ENCODE peak calls at places on chromosomes 2 and 18, in four cellular contexts. Q is GM12878, P is A549, N is sigmoid colon. O is an unnamed sample.

GRCh38 chr2:190881480-190882326 is 1.1 kb downstream of the GLS start:
- DNase-seq in Q (peak), P (peak), N (peak), O (peak)

GRCh38 chr2:239520811-239521517 is 120.1 kb upstream of the HDAC4 start:
- DNase-seq in Q (no peak), P (no peak), N (no peak), O (no peak)

GRCh38 chr18:49846718-49847470 is 33.6 kb upstream of the ACAA2 start:
- DNase-seq in Q (no peak), P (no peak), N (no peak), O (no peak)

GRCh38 chr2:48277153-48277552 is 252.8 kb upstream of the STON1 start:
- DNase-seq in Q (no peak), P (no peak), N (no peak), O (no peak)

GRCh38 chr2:217420868-217421267 is 561.0 kb upstream of the TNP1 start:
- DNase-seq in Q (no peak), P (no peak), N (no peak), O (no peak)

GRCh38 chr2:234147335-234147861 is 96.9 kb downstream of the SPP2 start:
- DNase-seq in Q (no peak), P (no peak), N (no peak), O (no peak)

GRCh38 chr2:122960727-122961641 is 1064.1 kb upstream of the CNTNAP5 start:
- DNase-seq in Q (no peak), P (peak), N (no peak), O (no peak)

GRCh38 chr18:45820144-45820745 is 5.2 kb upstream of the SIGLEC15 start:
- DNase-seq in Q (no peak), P (no peak), N (no peak), O (no peak)

GRCh38 chr2:145186303-145186702 is 666.4 kb upstream of the ZEB2 start:
- DNase-seq in Q (no peak), P (peak), N (peak), O (peak)

GRCh38 chr2:173218331-173219056 is 136.2 kb upstream of the CDCA7 start:
- DNase-seq in Q (no peak), P (no peak), N (no peak), O (no peak)

GRCh38 chr2:1840046-1840445 is 95.7 kb upstream of the PXDN start:
- DNase-seq in Q (no peak), P (no peak), N (no peak), O (no peak)

GRCh38 chr2:226583715-226584114 is 215.9 kb downstream of the IRS1 start:
- DNase-seq in Q (no peak), P (peak), N (no peak), O (no peak)

GRCh38 chr2:20307311-20307710 is 43.3 kb downstream of the PUM2 start:
- DNase-seq in Q (no peak), P (no peak), N (no peak), O (no peak)

GRCh38 chr2:240277807-240278522 is 137.5 kb upstream of the OTOS start:
- DNase-seq in Q (no peak), P (no peak), N (no peak), O (no peak)

GRCh38 chr18:40962784-40963183 is 992.2 kb upstream of the PIK3C3 start:
- DNase-seq in Q (no peak), P (no peak), N (no peak), O (no peak)

GRCh38 chr2:84766791-84767190 is 114.1 kb downstream of the TRABD2A start:
- DNase-seq in Q (no peak), P (no peak), N (no peak), O (no peak)

GRCh38 chr2:113174369-113174735 is 581 bp downstream of the PSD4 start:
- DNase-seq in Q (no peak), P (no peak), N (no peak), O (no peak)

DNA sequence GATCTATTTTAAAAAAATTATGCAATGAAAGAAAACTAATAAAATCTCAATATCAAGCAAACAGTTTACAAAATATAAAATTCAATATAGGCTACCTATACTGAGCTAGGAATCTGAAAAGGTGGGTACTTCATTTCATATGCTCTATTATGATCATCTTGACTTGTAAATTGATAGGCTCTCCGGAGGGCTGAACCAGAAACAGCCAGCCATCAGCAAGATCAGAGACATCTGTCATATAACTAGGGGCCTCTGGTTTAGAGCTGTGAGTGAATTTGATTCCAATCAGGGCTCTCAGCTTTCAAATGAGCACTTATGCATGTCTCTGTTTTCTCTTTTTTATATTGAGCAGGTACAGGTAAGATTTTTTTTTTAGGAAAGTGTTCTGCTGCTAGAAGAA is 114.2 kb downstream of the SPHKAP start:
- DNase-seq in Q (no peak), P (no peak), N (no peak), O (no peak)
- TF ChIP-seq EP300 in Q (no peak), P (no peak), N (no peak), O (no peak)

DNA sequence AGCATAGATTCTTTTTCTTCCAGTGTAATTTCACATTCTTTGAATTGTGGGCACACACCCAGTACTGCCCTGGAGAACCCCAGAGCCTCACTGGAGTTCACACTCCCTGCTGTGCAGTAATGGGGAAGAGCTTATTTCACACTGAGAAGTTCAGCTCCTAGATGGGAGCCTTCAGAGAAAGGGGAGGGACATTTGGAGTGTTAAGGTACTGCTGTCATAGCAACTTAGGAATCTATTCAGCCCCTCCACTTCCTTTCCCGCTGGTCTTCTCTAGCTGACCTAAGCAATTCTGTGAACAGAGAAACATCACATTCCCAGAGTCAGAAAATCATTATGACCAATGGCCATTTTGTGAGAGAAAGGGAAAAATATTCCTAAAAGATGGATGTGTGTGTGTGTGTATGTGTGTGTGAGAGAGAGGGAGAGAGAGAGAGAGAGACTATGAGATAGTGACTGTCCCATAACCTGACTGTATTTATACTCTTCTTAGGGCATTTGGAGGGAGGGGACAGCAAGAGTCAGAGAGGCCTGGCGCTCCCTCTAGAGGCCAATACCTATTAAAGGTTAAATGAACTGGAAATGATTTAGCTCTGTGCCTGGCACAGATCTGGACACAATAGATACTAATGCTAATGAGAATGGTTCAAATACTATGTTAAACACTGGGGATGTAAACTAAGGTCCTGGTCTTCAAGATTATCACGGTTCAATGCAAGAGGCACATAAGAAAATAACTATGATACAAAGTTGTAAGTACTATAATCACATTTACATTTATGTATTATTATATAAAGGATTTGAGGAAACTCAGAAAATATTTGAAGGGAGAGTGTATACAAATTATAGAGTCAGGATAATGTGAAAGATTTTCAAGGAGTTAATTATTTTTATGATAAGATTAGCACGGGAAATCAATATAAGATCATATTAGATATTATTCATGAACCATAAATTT is 41.5 kb upstream of the RPE start:
- DNase-seq in Q (no peak), P (peak), N (no peak), O (no peak)
- TF ChIP-seq EP300 in Q (no peak), P (no peak), N (no peak), O (no peak)

DNA sequence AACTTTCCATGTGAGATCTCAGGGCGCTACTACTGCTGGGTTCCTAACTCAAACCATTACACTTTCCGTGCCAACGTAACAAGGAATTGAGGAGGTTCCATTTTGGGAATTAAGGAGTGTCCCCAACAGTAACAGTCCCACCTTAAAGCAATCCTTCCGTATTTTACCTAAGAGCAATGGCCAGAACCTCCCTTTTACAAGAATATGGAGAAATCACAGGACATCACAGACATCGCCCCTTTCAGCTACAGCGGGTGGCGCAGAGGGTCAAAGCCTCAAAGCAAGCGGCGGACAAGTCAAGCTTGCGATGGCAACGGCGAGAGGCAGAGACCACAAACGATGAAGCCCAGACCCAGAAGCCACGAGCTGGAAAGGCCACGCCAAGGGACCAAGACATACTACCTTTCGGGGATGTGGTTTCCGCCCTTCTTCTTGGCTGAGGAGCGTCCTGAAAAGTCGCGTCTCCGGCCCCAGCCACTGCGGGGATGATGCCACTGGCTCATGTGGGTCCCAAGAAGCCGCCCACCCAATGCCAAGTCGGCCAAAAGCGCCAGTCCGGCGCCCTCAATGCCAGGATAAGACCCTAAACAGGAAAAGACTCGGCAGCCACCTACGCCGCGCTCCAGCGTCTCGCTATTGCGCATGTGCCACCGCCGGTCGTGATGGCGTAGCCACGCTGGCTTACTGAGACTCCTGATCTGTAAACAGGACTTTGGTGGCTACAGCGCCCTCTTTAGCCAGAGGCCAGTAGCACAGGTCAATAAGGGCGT is at the start of gene DUSP11:
- DNase-seq in Q (peak), P (peak), N (peak), O (peak)
- TF ChIP-seq EP300 in Q (no peak), P (no peak), N (no peak), O (no peak)

DNA sequence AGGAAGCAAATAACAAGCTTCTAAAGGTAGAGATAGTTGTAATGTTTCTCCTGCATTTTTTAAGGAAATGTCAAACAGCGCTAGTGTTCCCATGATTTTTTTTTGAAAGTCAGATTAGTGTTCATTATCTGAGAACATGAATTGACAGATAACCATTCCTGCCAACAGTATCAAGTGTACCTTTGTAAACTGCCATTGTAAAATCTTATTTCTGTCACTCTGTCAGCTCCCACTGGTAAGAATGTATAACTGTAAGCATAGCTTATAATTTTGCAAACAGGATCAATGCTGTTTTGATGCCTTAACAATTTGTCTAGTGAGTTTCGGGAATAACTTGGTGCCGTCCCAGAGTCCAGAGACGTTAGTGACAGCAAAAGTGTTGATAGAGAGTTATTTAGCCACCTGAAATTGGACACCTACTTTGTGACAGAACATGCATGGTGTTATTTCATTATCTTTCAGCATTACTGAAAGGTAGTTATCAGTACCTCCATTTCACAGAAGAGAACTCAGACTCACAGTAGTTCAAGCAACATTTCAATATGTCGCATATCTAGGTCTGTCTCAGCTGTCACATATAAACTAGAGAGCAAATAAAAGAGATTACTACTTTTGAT is 221.4 kb downstream of the THSD7B start:
- DNase-seq in Q (no peak), P (no peak), N (no peak), O (no peak)
- TF ChIP-seq EP300 in Q (no peak), P (no peak), N (no peak), O (no peak)